ENCODE peak calls at places on chromosomes 3 and 15, in eight cellular contexts. Z is cardiac septum; K is PC-9; L is activated T-cell treated with anti-CD3 and anti-CD28 coated beads for 1 hour; D is Karpas-422; B is neural crest cell; M is activated T-helper 1 cell treated with anti-CD3 and anti-CD28 coated beads, Interleukin-2, amount 50 U/mL, for 16 hours; T is HFFc6. G is an unnamed sample.
A peak's percentile ranks its signal among the peaks of the same experiment; 100 is the strongest.

GRCh38 chr15:101317473-101317872 is 22.4 kb upstream of the SNRPA1 start:
- DNase-seq in L (no peak), T (no peak), K (no peak), B (no peak), D (no peak), Z (no peak), M (no peak), G (no peak)

GRCh38 chr15:39770748-39771689 is 11.6 kb downstream of the FSIP1 start:
- DNase-seq in D (no peak), K (no peak), B (no peak), L (no peak), T (peak; percentile 90), M (no peak), Z (no peak), G (no peak)

GRCh38 chr3:190384241-190384863 is 3.6 kb upstream of the CLDN16 start:
- DNase-seq in Z (no peak), M (no peak), B (no peak), L (no peak), K (peak; percentile 67), T (peak; percentile 49), D (peak; percentile 76), G (no peak)

GRCh38 chr3:55708242-55708641 is 221.1 kb upstream of the WNT5A start:
- DNase-seq in L (no peak), M (no peak), Z (no peak), K (no peak), D (no peak), B (no peak), T (no peak), G (no peak)

GRCh38 chr3:63964287-63965073 is 52.3 kb upstream of the SCAANT1 start:
- DNase-seq in B (no peak), L (no peak), T (no peak), K (no peak), M (no peak), D (no peak), Z (no peak), G (no peak)

GRCh38 chr3:43796041-43796596 is 105.4 kb downstream of the ABHD5 start:
- DNase-seq in D (no peak), B (no peak), T (peak; percentile 12), M (no peak), K (peak; percentile 19), L (no peak), Z (no peak), G (no peak)

GRCh38 chr3:121152573-121152972 is 244.6 kb downstream of the STXBP5L start:
- DNase-seq in K (no peak), B (no peak), L (no peak), M (no peak), D (peak; percentile 54), T (peak; percentile 35), Z (no peak), G (no peak)

GRCh38 chr3:191366675-191367074 is 36.3 kb upstream of the UTS2B start:
- DNase-seq in D (no peak), M (no peak), K (no peak), B (no peak), L (no peak), T (peak; percentile 54), Z (no peak), G (no peak)

GRCh38 chr3:159672728-159673471 is 315.7 kb upstream of the IL12A start:
- DNase-seq in Z (no peak), L (no peak), B (no peak), T (no peak), M (no peak), K (no peak), D (no peak), G (no peak)

GRCh38 chr3:184896336-184896735 is 84.4 kb downstream of the VPS8 start:
- DNase-seq in K (no peak), B (no peak), Z (no peak), D (no peak), T (no peak), M (no peak), L (no peak), G (no peak)

GRCh38 chr3:186386883-186387560 is 25.0 kb upstream of the DGKG start:
- DNase-seq in D (no peak), K (no peak), T (no peak), M (no peak), L (no peak), Z (no peak), B (no peak), G (no peak)

GRCh38 chr3:138842483-138843188 is 7.9 kb upstream of the PIK3CB start:
- DNase-seq in B (no peak), T (no peak), D (peak; percentile 60), K (no peak), L (no peak), M (no peak), Z (no peak), G (no peak)

GRCh38 chr3:190019840-190020239 is 100.9 kb downstream of the P3H2 start:
- DNase-seq in Z (no peak), L (no peak), K (no peak), M (no peak), D (no peak), B (no peak), T (no peak), G (no peak)